ENCODE peak calls at places on chromosomes 13 and 19, in eight cellular contexts. V, N, Z, J, R, W, B and X are unnamed samples.

GRCh38 chr19:46776927-46777911 is 11.2 kb downstream of the SLC1A5 start:
- DNase-seq in Z (no peak), R (no peak), V (no peak), N (no peak), B (no peak), J (no peak), W (no peak), X (no peak)

GRCh38 chr13:86653009-86653408 is 853.8 kb upstream of the SLITRK6 start:
- DNase-seq in B (no peak), W (no peak), R (no peak), V (no peak), N (no peak), Z (no peak), J (no peak), X (no peak)

GRCh38 chr13:33690321-33690720 is 127.6 kb upstream of the RFC3 start:
- DNase-seq in N (no peak), J (no peak), W (no peak), R (no peak), B (no peak), V (no peak), Z (no peak), X (no peak)

GRCh38 chr19:690203-690602 is 5.0 kb downstream of the PRSS57 start:
- DNase-seq in N (no peak), R (peak; percentile 71), V (no peak), B (no peak), Z (no peak), W (no peak), J (no peak), X (no peak)

GRCh38 chr13:50015750-50016149 is 506 bp downstream of the KCNRG start:
- DNase-seq in Z (no peak), V (no peak), W (no peak), J (no peak), R (no peak), N (no peak), B (no peak), X (no peak)

GRCh38 chr19:38055655-38056521 is 148.9 kb downstream of the SIPA1L3 start:
- DNase-seq in N (no peak), Z (no peak), R (no peak), V (no peak), W (peak; percentile 18), B (no peak), J (no peak), X (no peak)

GRCh38 chr13:38530492-38530891 is 156.4 kb upstream of the FREM2 start:
- DNase-seq in Z (no peak), B (no peak), W (no peak), J (no peak), V (no peak), N (no peak), R (no peak), X (no peak)

GRCh38 chr13:112161441-112162301 is 94.7 kb downstream of the SOX1 start:
- DNase-seq in J (no peak), B (no peak), W (no peak), R (no peak), N (no peak), V (no peak), Z (no peak), X (no peak)

GRCh38 chr13:38539632-38540031 is 147.2 kb upstream of the FREM2 start:
- DNase-seq in V (no peak), Z (no peak), R (no peak), N (no peak), B (no peak), J (no peak), W (no peak), X (no peak)

GRCh38 chr13:110381029-110381360 is 73.9 kb downstream of the COL4A2 start:
- DNase-seq in J (no peak), R (no peak), B (no peak), Z (no peak), N (no peak), V (no peak), W (no peak), X (no peak)

GRCh38 chr13:110379905-110380341 is 72.8 kb downstream of the COL4A2 start:
- DNase-seq in Z (peak; percentile 77), J (no peak), R (no peak), V (no peak), W (no peak), B (no peak), N (no peak), X (no peak)

GRCh38 chr13:110379358-110379757 is 72.3 kb downstream of the COL4A2 start:
- DNase-seq in Z (no peak), R (no peak), J (no peak), W (no peak), B (no peak), V (no peak), N (no peak), X (no peak)

GRCh38 chr13:110382229-110382628 is 75.1 kb downstream of the COL4A2 start:
- DNase-seq in J (no peak), V (no peak), R (no peak), W (no peak), N (no peak), Z (peak; percentile 83), B (no peak), X (no peak)

DNA sequence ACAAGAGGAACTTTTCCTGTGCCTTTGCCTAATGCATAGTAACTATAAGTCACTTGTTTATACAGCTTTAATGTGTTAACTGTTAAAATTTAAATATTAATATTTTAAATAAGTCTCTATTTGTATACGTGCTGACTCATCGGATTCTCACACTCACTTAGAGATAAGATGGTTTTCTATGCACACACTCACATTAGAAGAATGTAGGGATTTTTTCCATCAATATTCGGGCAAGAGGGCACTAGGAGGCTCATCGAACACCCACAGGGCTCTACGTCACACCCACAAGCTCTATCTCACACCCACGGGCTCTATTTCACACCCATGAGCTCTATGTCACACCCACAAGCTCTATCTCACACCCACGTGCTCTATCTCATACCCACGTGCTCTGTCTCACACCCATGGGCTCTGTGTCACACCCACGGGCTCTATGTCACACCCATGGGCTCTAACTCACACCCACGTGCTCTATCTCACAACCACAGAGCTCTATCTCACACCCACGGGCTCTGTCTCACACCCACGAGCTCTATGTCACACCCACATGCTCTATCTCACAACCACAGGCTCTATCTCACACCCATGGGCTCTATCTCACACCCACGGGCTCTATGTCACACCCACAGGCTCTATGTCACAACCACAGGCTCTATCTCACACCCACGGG is 73.4 kb downstream of the COL4A2 start:
- DNase-seq in B (no peak), R (no peak), Z (peak; percentile 94), N (no peak), J (no peak), V (no peak), W (no peak), X (no peak)
- H3K27ac ChIP-seq in B (peak overlapping the region; percentile 30), R (no peak overlapping the region), Z (peak overlapping the region; percentile 95), N (no peak overlapping the region), J (no peak overlapping the region), V (peak overlapping the region; percentile 37), W (no peak overlapping the region), X (no peak overlapping the region)

GRCh38 chr19:57242821-57243220 is 2.4 kb downstream of the ZNF805 start:
- DNase-seq in V (no peak), J (no peak), N (no peak), Z (no peak), W (no peak), B (no peak), R (no peak), X (peak; percentile 14)
- H3K36me3 ChIP-seq in V (peaks cover 30% of the 10 kb centered on the region), J (peaks cover 3% of the 10 kb centered on the region), N (no peaks in the 10 kb centered on the region), Z (peaks cover 23% of the 10 kb centered on the region), W (peaks cover 20% of the 10 kb centered on the region), B (no peaks in the 10 kb centered on the region), R (peaks cover 12% of the 10 kb centered on the region), X (peaks cover 33% of the 10 kb centered on the region)

DNA sequence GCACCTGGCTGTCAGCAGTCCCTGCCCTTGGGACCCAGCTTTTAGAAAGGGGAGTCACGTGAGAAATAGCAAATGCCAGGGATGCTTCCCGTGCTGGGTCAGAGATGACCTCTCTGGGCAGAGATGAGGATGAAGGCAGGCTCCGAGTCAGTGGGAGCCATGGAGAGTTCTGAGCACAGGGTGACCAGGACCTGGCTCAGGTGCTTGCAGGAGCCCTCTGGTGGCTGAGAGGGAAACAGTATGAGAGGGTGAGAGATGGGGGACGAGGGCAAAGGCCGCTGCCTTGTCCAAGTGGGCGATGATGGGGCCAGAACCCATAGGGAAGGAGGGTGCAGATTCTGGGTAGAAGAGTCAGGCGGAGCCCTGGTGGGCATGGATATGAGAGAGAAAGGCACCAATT is 15.8 kb downstream of the TMED1 start:
- DNase-seq in W (no peak), Z (no peak), V (no peak), J (no peak), N (no peak), R (no peak), B (no peak), X (no peak)
- TF ChIP-seq CTCF in W (no peak), Z (peak; percentile 58), V (no peak), J (no peak), N (no peak), R (no peak), B (peak; percentile 30), X (no peak)

DNA sequence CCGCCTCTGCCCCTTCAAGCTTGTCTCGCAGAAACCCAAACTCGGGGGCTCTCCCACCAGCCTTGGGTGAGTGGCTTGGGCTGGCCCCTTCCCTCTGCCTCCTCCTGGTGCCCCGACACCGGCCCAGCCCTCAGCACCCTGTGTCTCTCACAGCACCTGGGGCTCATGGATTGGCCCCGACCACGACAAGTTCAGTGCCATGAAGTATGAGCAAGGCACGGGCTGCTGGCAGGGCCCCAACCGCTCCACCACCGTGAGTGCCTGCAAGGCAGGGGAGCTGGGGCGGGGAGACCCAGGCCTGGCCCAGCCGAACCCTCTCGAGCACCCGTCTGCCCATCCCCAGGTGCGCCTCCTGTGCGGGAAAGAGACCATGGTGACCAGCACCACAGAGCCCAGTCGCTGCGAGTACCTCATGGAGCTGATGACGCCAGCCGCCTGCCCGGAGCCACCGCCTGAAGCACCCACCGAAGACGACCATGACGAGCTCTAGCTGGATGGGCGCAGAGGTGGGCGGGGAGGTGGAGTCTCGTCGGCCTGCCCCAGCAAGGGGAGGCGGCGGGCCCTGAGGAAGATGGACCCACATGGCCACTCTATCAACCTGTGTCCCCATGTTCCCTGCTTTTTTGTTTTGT is 13.6 kb downstream of the PRKCSH start:
- DNase-seq in R (peak; percentile 75), V (no peak), Z (no peak), W (no peak), J (no peak), B (no peak), N (no peak), X (no peak)
- H3K27ac ChIP-seq in R (no peak overlapping the region), V (no peak overlapping the region), Z (no peak overlapping the region), W (no peak overlapping the region), J (no peak overlapping the region), B (no peak overlapping the region), N (no peak overlapping the region), X (no peak overlapping the region)

DNA sequence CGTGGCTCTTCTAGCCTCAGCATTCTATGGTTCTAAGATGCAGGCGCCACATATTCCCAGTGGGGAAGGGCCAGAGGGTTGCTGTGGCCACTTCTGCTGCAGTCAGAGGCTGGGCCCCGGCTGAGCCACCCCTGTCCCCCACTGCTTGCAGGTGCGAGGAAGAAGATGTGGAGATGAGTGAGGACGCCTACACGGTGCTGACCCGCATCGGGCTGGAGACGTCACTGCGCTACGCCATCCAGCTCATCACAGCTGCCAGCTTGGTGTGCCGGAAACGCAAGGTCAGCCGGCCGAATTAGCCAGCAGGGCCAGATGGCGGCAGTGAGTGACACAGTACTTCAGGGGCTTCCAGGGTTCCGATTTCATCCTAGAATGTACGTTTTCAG is 2.0 kb downstream of the LHB start:
- DNase-seq in V (no peak), W (no peak), N (no peak), Z (no peak), R (no peak), J (no peak), B (no peak), X (no peak)
- H3K36me3 ChIP-seq in V (peaks cover 10% of the 10 kb centered on the region), W (no peaks in the 10 kb centered on the region), N (no peaks in the 10 kb centered on the region), Z (peaks cover 34% of the 10 kb centered on the region), R (peaks cover 10% of the 10 kb centered on the region), J (no peaks in the 10 kb centered on the region), B (peaks cover 13% of the 10 kb centered on the region), X (peaks cover 21% of the 10 kb centered on the region)

GRCh38 chr13:109610517-109610916 is 175.9 kb downstream of the IRS2 start:
- DNase-seq in V (peak; percentile 55), Z (no peak), N (peak; percentile 23), B (no peak), W (peak; percentile 29), J (no peak), R (no peak), X (peak; percentile 36)
- TF ChIP-seq CTCF in V (peak; percentile 53), Z (peak; percentile 61), N (no peak), B (peak; percentile 34), W (no peak), J (peak; percentile 34), R (peak; percentile 14), X (peak; percentile 46)